ENCODE peak calls at places on chromosomes 2 and 18, in five cellular contexts. One of them, this sample, is unnamed.

GRCh38 chr18:74901347-74902169 is 303.9 kb downstream of the ZNF407 start:
- DNase-seq in neural progenitor cell: no peak
- DNase-seq in H9: no peak
- DNase-seq in K562: no peak
- DNase-seq in left lung: no peak
- DNase-seq in this sample: no peak

GRCh38 chr2:240431663-240432424 is 3.6 kb upstream of the GPC1 start:
- DNase-seq in H9: no peak
- DNase-seq in neural progenitor cell: no peak
- DNase-seq in left lung: peak; percentile 20
- DNase-seq in K562: no peak
- DNase-seq in this sample: no peak

GRCh38 chr2:221447310-221447709 is 124.8 kb downstream of the EPHA4 start:
- DNase-seq in neural progenitor cell: peak; percentile 35
- DNase-seq in K562: no peak
- DNase-seq in left lung: no peak
- DNase-seq in H9: no peak
- DNase-seq in this sample: peak; percentile 10

GRCh38 chr18:23784811-23785245 is 95.6 kb downstream of the LAMA3 start:
- DNase-seq in left lung: no peak
- DNase-seq in H9: no peak
- DNase-seq in K562: no peak
- DNase-seq in neural progenitor cell: no peak
- DNase-seq in this sample: peak; percentile 14

GRCh38 chr2:236568068-236568921 is 1.3 kb upstream of the ACKR3 start:
- DNase-seq in K562: no peak
- DNase-seq in neural progenitor cell: peak; percentile 51
- DNase-seq in left lung: peak; percentile 48
- DNase-seq in H9: no peak
- DNase-seq in this sample: no peak

GRCh38 chr2:237818066-237818473 is 19.5 kb downstream of the RBM44 start:
- DNase-seq in H9: no peak
- DNase-seq in K562: no peak
- DNase-seq in left lung: no peak
- DNase-seq in neural progenitor cell: no peak
- DNase-seq in this sample: peak; percentile 9

GRCh38 chr2:45911503-45911902 is 260.0 kb downstream of the PRKCE start:
- DNase-seq in K562: no peak
- DNase-seq in neural progenitor cell: no peak
- DNase-seq in H9: no peak
- DNase-seq in left lung: no peak
- DNase-seq in this sample: no peak

GRCh38 chr18:60649816-60650215 is 277.2 kb upstream of the MC4R start:
- DNase-seq in H9: no peak
- DNase-seq in K562: no peak
- DNase-seq in left lung: no peak
- DNase-seq in neural progenitor cell: no peak
- DNase-seq in this sample: no peak

GRCh38 chr2:45712538-45712937 is 61.1 kb downstream of the PRKCE start:
- DNase-seq in H9: no peak
- DNase-seq in left lung: no peak
- DNase-seq in K562: no peak
- DNase-seq in neural progenitor cell: no peak
- DNase-seq in this sample: no peak

GRCh38 chr2:180655842-180656454 is 324.5 kb upstream of the UBE2E3 start:
- DNase-seq in neural progenitor cell: no peak
- DNase-seq in left lung: no peak
- DNase-seq in K562: no peak
- DNase-seq in H9: no peak
- DNase-seq in this sample: no peak
- TF ChIP-seq CTCF in neural progenitor cell: peak; percentile 44
- TF ChIP-seq CTCF in left lung: no peak
- TF ChIP-seq CTCF in K562: no peak
- TF ChIP-seq CTCF in H9: peak; percentile 52
- TF ChIP-seq CTCF in this sample: no peak

DNA sequence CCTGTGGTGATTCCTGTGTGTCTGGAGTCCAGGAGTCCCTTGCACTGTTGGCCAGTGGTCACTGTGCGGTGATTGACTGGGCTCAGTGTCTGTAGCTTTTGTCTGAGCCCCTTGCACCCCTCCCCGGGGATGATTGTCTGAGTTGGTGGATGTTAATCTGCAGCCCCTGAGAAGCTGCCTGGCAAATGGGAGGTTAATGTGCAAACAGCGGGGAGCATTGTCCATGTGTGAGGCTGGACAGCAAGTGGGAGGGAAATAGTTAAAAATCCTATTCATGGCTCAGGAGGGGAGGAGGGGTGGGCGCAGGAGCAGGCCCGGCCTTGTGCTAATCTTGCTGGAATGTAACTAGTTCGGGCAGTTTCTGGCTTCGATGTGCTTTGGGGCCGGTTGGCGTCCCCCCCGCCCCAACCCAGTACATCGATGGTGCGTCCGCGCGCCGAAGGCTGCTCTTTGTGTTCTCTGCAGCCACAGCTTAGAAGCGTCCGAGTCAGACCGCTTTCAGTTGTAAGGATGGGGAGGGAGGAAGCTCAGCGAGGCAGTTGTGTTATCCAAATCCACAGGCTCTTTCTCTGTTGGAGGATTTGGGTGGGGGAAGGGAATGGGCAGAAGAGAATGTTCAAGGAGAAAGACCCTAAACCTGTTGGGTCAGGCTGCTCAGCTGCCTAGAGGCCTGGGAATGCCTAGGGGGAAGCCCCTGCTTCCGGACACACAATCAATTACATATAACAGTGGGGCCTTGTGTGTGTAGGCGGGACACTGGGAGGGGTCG is 71.8 kb downstream of the TGOLN2 start:
- DNase-seq in K562: no peak
- DNase-seq in neural progenitor cell: peak; percentile 98
- DNase-seq in H9: peak; percentile 85
- DNase-seq in left lung: no peak
- DNase-seq in this sample: peak; percentile 91
- H3K27ac ChIP-seq in K562: no peak overlapping the region
- H3K27ac ChIP-seq in neural progenitor cell: peak overlapping the region; percentile 98
- H3K27ac ChIP-seq in H9: peak overlapping the region; percentile 71
- H3K27ac ChIP-seq in left lung: no peak overlapping the region
- H3K27ac ChIP-seq in this sample: peak overlapping the region; percentile 90

DNA sequence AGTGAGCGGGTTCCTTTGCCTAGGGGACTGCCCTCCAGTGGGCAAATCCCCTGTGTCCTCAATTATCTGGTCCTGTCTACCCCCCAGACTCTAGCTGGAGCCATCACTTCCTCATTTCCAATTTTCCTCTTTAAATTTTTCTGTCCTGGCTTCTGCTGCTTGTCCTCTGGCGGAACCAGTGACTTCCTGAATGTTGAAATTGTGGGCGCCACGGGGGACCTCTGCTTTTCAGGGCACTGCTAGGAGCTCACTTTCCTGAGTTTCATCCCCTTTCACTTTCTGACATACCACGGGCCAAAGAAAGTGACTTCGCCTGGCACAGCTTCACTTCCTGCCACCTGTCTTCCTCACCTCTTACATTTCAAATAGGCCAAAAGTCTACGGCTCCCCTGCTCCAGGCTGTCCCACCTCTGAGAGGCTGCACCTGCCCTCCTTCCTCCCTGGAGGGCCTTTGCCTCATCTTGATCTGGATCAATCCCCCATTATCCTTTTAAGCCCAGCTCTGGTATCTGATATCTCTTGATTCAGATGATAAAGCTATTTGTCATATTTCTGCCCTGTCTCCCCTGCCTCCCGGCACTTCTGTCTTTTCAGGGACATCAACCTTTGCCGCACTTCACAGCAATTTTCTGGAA is 1.4 kb upstream of the MARCO start:
- DNase-seq in left lung: peak; percentile 70
- DNase-seq in neural progenitor cell: no peak
- DNase-seq in H9: no peak
- DNase-seq in K562: no peak
- DNase-seq in this sample: no peak
- TF ChIP-seq CTCF in left lung: no peak
- TF ChIP-seq CTCF in neural progenitor cell: no peak
- TF ChIP-seq CTCF in H9: no peak
- TF ChIP-seq CTCF in K562: no peak
- TF ChIP-seq CTCF in this sample: no peak

DNA sequence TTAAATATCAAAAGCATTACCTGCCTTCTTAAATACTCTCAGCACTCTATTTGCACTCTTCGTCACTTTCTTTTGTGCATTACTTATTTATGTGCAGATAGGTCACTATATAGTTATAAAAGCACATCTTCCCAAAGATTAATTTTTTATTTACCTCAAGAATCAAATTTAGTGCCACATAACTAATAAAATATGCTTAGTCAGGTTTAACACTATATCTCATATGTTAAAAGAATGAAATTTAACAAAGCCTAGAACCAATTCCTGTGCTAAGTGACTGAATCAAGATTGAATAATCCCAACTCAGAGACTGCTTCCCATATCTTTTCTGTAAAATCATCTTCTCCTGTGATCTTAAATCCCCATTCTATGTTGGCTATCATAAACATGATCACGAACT is 957.5 kb upstream of the NXPH2 start:
- DNase-seq in H9: no peak
- DNase-seq in left lung: no peak
- DNase-seq in neural progenitor cell: no peak
- DNase-seq in K562: no peak
- DNase-seq in this sample: no peak
- H3K27ac ChIP-seq in H9: no peak overlapping the region
- H3K27ac ChIP-seq in left lung: no peak overlapping the region
- H3K27ac ChIP-seq in neural progenitor cell: no peak overlapping the region
- H3K27ac ChIP-seq in K562: no peak overlapping the region
- H3K27ac ChIP-seq in this sample: no peak overlapping the region

DNA sequence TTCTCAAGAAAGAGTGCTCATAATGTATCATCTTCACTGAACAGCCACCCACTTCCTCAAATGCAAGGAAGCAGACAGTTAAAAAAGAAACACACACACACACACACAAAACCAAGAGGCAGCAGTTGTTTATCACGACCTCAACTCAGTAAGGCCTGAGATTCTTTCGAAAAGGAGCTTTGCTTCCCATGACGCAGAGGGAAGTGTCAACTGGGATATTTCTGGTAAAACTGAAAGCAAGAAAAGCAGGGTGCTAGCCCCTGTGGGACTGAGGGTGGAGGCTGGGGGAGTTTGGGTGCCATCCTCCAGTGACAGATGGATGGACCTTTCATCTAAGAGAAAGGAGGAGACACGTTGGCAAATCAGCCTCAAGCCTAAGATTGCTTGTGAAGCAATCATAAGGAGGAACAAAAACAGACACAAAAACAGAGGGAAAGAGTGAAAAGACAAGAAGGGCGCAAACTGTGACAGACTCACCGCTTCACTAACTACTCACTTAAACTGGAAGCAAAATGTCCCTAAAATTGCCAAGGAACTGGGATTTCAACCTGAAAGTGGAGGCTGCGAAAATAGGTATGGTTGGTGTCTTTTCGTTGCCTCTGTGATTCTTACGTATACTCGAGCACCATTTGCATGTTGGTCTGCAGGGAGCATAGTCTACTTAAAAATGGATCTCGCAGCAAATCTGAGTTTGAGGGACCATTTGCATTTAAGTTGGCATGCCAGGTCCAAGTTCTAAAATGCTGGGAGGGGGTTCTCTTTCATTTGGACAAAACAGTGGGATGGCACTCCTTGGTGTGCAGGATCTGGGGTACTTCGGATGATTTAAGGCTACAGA is at the start of gene ARHGAP25:
- DNase-seq in K562: no peak
- DNase-seq in left lung: no peak
- DNase-seq in neural progenitor cell: no peak
- DNase-seq in H9: no peak
- DNase-seq in this sample: no peak
- TF ChIP-seq CTCF in K562: no peak
- TF ChIP-seq CTCF in left lung: no peak
- TF ChIP-seq CTCF in neural progenitor cell: no peak
- TF ChIP-seq CTCF in H9: no peak
- TF ChIP-seq CTCF in this sample: no peak

GRCh38 chr2:217396586-217396985 is 536.7 kb upstream of the TNP1 start:
- DNase-seq in neural progenitor cell: no peak
- DNase-seq in K562: no peak
- DNase-seq in H9: no peak
- DNase-seq in left lung: no peak
- DNase-seq in this sample: no peak
- H3K27ac ChIP-seq in neural progenitor cell: no peak overlapping the region
- H3K27ac ChIP-seq in K562: no peak overlapping the region
- H3K27ac ChIP-seq in H9: no peak overlapping the region
- H3K27ac ChIP-seq in left lung: no peak overlapping the region
- H3K27ac ChIP-seq in this sample: no peak overlapping the region

GRCh38 chr2:196759378-196759706 is 40.1 kb downstream of the GTF3C3 start:
- DNase-seq in neural progenitor cell: no peak
- DNase-seq in left lung: no peak
- DNase-seq in H9: no peak
- DNase-seq in K562: no peak
- DNase-seq in this sample: no peak

GRCh38 chr2:196758474-196759377 is 40.8 kb downstream of the GTF3C3 start:
- DNase-seq in H9: no peak
- DNase-seq in K562: no peak
- DNase-seq in left lung: no peak
- DNase-seq in neural progenitor cell: no peak
- DNase-seq in this sample: no peak
- TF ChIP-seq CTCF in H9: peak; percentile 40
- TF ChIP-seq CTCF in K562: peak; percentile 31
- TF ChIP-seq CTCF in left lung: no peak
- TF ChIP-seq CTCF in neural progenitor cell: peak; percentile 28
- TF ChIP-seq CTCF in this sample: peak; percentile 36

This sample was measured in RWPE1.